ENCODE peak calls at places on chromosome 20, in four cellular contexts. G is lung, N is tibial artery, H is mammary epithelial cell. Y is an unnamed sample.

GRCh38 chr20:4894981-4895381 is 106.3 kb downstream of the SLC23A2 start:
- DNase-seq in G (no peak), N (no peak), H (no peak), Y (no peak)

GRCh38 chr20:54100563-54100962 is 30.2 kb upstream of the BCAS1 start:
- DNase-seq in G (no peak), N (no peak), H (no peak), Y (no peak)

GRCh38 chr20:45174434-45175364 is at the start of gene PI3:
- DNase-seq in G (peak), N (no peak), H (peak), Y (peak)

GRCh38 chr20:22058746-22059145 is 353.3 kb downstream of the PAX1 start:
- DNase-seq in G (no peak), N (no peak), H (no peak), Y (no peak)

GRCh38 chr20:17961600-17961965 is 7.0 kb downstream of the SNX5 start:
- DNase-seq in G (no peak), N (no peak), H (no peak), Y (peak)

GRCh38 chr20:51688600-51688999 is 79.6 kb downstream of the ATP9A start:
- DNase-seq in G (no peak), N (no peak), H (no peak), Y (no peak)

GRCh38 chr20:14997791-14998190 is 660.4 kb upstream of the FLRT3 start:
- DNase-seq in G (no peak), N (no peak), H (peak), Y (peak)

GRCh38 chr20:46130534-46130933 is 12.4 kb downstream of the CD40 start:
- DNase-seq in G (no peak), N (no peak), H (no peak), Y (no peak)

GRCh38 chr20:35572838-35573237 is 31.0 kb downstream of the ERGIC3 start:
- DNase-seq in G (no peak), N (no peak), H (no peak), Y (no peak)

GRCh38 chr20:24718696-24719095 is 230.4 kb upstream of the CST7 start:
- DNase-seq in G (peak), N (no peak), H (no peak), Y (no peak)

GRCh38 chr20:37627060-37627766 is 66.6 kb upstream of the CTNNBL1 start:
- DNase-seq in G (no peak), N (no peak), H (peak), Y (peak)

GRCh38 chr20:51497542-51498467 is 44.7 kb downstream of the NFATC2 start:
- DNase-seq in G (no peak), N (peak), H (peak), Y (no peak)

GRCh38 chr20:54148947-54149764 is 24.6 kb downstream of the CYP24A1 start:
- DNase-seq in G (no peak), N (no peak), H (peak), Y (no peak)

GRCh38 chr20:11734431-11734830 is 183.3 kb upstream of the BTBD3 start:
- DNase-seq in G (no peak), N (no peak), H (no peak), Y (no peak)

GRCh38 chr20:6756961-6757595 is 10.4 kb upstream of the BMP2 start:
- DNase-seq in G (no peak), N (no peak), H (no peak), Y (no peak)

GRCh38 chr20:51369503-51369902 is 173.0 kb downstream of the NFATC2 start:
- DNase-seq in G (no peak), N (no peak), H (no peak), Y (no peak)

GRCh38 chr20:48015136-48015925 is 230.1 kb upstream of the SULF2 start:
- DNase-seq in G (no peak), N (no peak), H (no peak), Y (peak)

GRCh38 chr20:57911512-57912226 is 201.9 kb upstream of the PMEPA1 start:
- DNase-seq in G (no peak), N (peak), H (no peak), Y (no peak)

GRCh38 chr20:641516-641913 is 11.5 kb downstream of the SRXN1 start:
- DNase-seq in G (no peak), N (no peak), H (no peak), Y (no peak)

GRCh38 chr20:35739294-35740163 is 2.5 kb downstream of the RBM39 start:
- DNase-seq in G (no peak), N (no peak), H (peak), Y (peak)

GRCh38 chr20:58239216-58239615 is 10.8 kb upstream of the ANKRD60 start:
- DNase-seq in G (no peak), N (no peak), H (no peak), Y (no peak)

GRCh38 chr20:10985536-10985935 is 311.7 kb upstream of the JAG1 start:
- DNase-seq in G (no peak), N (no peak), H (peak), Y (peak)

GRCh38 chr20:23565503-23566056 is 2.7 kb downstream of the CST9L start:
- DNase-seq in G (no peak), N (no peak), H (no peak), Y (no peak)

GRCh38 chr20:34123309-34123708 is 11.3 kb upstream of the EIF2S2 start:
- DNase-seq in G (no peak), N (no peak), H (no peak), Y (no peak)

GRCh38 chr20:14337400-14338171 is at the start of gene FLRT3:
- DNase-seq in G (peak), N (peak), H (peak), Y (peak)

GRCh38 chr20:39876974-39877615 is 811.9 kb downstream of the MAFB start:
- DNase-seq in G (no peak), N (no peak), H (no peak), Y (no peak)

GRCh38 chr20:6420336-6420735 is 297.5 kb upstream of the FERMT1 start:
- DNase-seq in G (no peak), N (no peak), H (no peak), Y (no peak)

GRCh38 chr20:25489221-25489863 is 81.9 kb downstream of the GINS1 start:
- DNase-seq in G (no peak), N (no peak), H (no peak), Y (no peak)

GRCh38 chr20:45798935-45799642 is 7.3 kb downstream of the DNTTIP1 start:
- DNase-seq in G (peak), N (peak), H (peak), Y (peak)

DNA sequence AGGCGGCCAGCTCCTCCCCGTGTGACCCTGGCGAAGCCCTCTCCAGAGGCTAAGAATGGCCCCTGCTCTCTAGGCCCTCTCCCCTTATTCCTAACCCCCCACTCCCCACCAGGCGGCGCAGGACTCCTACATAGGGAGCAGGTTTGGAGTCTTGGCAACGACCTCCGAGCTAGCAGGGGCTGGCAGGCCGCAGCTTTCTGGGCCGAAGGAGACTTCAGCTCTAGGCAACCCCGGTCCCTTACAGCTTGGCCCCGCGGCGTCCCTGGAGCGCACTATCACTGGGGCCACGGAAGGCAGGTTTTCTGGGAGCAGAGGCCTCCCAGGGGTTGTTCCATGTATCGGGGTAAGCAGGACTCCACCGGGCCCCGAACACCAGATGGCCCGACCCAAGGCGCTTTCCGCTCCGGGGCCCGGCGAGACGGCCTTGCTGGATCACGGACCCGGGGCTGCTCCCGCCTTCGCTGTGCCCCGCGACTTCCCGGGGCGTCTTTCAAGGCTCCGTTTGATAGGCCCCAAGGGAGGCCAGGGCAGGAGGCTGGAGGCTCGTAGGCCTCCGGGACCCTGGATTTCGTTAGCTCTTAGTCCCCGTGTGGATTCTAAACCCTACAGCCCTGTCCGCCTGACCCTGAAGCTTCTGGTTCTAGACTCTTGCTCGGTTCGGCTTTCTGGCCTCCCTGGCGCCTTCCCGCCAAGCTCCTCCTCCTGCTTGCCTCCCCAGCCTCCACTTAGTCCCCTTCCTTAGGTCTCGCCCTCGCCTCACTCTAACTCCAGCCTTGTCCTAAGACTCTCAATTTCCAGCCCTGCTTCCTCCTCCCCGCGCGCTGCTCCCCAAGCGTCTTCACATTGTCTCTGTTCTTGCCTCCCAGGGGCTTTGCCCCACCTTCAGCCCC is 1.9 kb downstream of the SLC32A1 start:
- DNase-seq in G (no peak), N (no peak), H (no peak), Y (peak)
- TF ChIP-seq CTCF in G (peak), N (peak), H (peak), Y (peak)

GRCh38 chr20:32823737-32824588 is 4.2 kb downstream of the MAPRE1 start:
- DNase-seq in G (no peak), N (no peak), H (no peak), Y (peak)
- H3K4me3 ChIP-seq in G (no peak), N (no peak), H (no peak), Y (no peak)

DNA sequence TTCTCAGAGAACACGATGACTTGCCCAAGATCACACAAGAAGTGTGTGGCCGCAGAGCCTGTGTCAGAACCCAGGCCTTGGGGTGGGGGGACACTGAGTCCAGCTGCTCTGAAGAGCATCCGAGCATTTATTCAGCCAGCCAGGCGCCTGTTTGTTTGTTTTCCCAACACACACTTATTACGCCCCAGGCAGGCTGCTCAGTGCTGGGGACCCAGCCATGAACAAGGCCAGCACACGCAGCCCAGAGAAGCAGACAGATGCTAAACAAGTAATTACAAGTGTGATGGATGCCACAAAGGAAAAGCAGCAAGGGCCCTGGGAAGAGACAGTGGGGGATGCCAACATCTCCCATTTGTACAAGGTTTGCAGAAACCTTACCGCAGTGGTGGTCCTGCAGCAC is 19.4 kb upstream of the SIRPA start:
- DNase-seq in G (no peak), N (no peak), H (no peak), Y (no peak)
- TF ChIP-seq CTCF in G (no peak), N (no peak), H (no peak), Y (no peak)

GRCh38 chr20:59300341-59301081 is at the start of gene EDN3:
- DNase-seq in G (no peak), N (no peak), H (peak), Y (no peak)
- H3K4me3 ChIP-seq in G (no peak), N (no peak), H (no peak), Y (no peak)

GRCh38 chr20:31602430-31602778 is 2.7 kb upstream of the ID1 start:
- DNase-seq in G (no peak), N (no peak), H (no peak), Y (no peak)

GRCh38 chr20:31603822-31604566 is 1.1 kb upstream of the ID1 start:
- DNase-seq in G (peak), N (peak), H (peak), Y (peak)

GRCh38 chr20:31605031-31605901 is at the start of gene ID1:
- DNase-seq in G (peak), N (peak), H (peak), Y (peak)

GRCh38 chr20:31604567-31605030 is 490 bp upstream of the ID1 start:
- DNase-seq in G (no peak), N (no peak), H (no peak), Y (no peak)

GRCh38 chr20:31602779-31603441 is 2.2 kb upstream of the ID1 start:
- DNase-seq in G (no peak), N (no peak), H (peak), Y (peak)
- TF ChIP-seq CTCF in G (no peak), N (no peak), H (no peak), Y (no peak)

GRCh38 chr20:49711331-49711987 is 2.2 kb downstream of the B4GALT5 start:
- DNase-seq in G (no peak), N (no peak), H (no peak), Y (no peak)
- H3K4me3 ChIP-seq in G (no peak), N (peak), H (no peak), Y (no peak)

GRCh38 chr20:9966966-9967365 is 67.8 kb upstream of the ANKEF1 start:
- DNase-seq in G (no peak), N (no peak), H (peak), Y (peak)
- TF ChIP-seq CTCF in G (no peak), N (no peak), H (peak), Y (peak)

GRCh38 chr20:2523919-2524434 is 12.4 kb upstream of the TMC2 start:
- DNase-seq in G (no peak), N (no peak), H (no peak), Y (no peak)
- H3K4me3 ChIP-seq in G (peak), N (peak), H (peak), Y (peak)

GRCh38 chr20:56626367-56627121 is 2.6 kb upstream of the TFAP2C start:
- DNase-seq in G (no peak), N (no peak), H (no peak), Y (peak)
- TF ChIP-seq CTCF in G (no peak), N (no peak), H (peak), Y (peak)

GRCh38 chr20:62953167-62953838 is 794 bp downstream of the SLC17A9 start:
- DNase-seq in G (no peak), N (no peak), H (no peak), Y (no peak)
- H3K4me3 ChIP-seq in G (no peak), N (peak), H (no peak), Y (peak)